ENCODE peak calls at places on chromosomes 12 and 14, in five cellular contexts. One of them, this sample, is unnamed.

GRCh38 chr12:103884316-103884715 is 43.3 kb upstream of the NT5DC3 start:
- DNase-seq in WTC11: no peak
- DNase-seq in C1 segment of cervical spinal cord: no peak
- DNase-seq in activated CD8-positive, alpha-beta memory T cell treated with anti-CD3 and anti-CD28 coated beads for 1 hour: no peak
- DNase-seq in mesenteric fat pad: no peak
- DNase-seq in this sample: peak; percentile 36

GRCh38 chr14:96997996-96998395 is 200.8 kb downstream of the VRK1 start:
- DNase-seq in mesenteric fat pad: no peak
- DNase-seq in activated CD8-positive, alpha-beta memory T cell treated with anti-CD3 and anti-CD28 coated beads for 1 hour: no peak
- DNase-seq in C1 segment of cervical spinal cord: no peak
- DNase-seq in WTC11: no peak
- DNase-seq in this sample: no peak

GRCh38 chr14:101123639-101124525 is 220.4 kb upstream of the RTL1 start:
- DNase-seq in WTC11: no peak
- DNase-seq in activated CD8-positive, alpha-beta memory T cell treated with anti-CD3 and anti-CD28 coated beads for 1 hour: no peak
- DNase-seq in mesenteric fat pad: no peak
- DNase-seq in C1 segment of cervical spinal cord: no peak
- DNase-seq in this sample: no peak

GRCh38 chr14:24411468-24412454 is 13.0 kb downstream of the NYNRIN start:
- DNase-seq in mesenteric fat pad: no peak
- DNase-seq in C1 segment of cervical spinal cord: no peak
- DNase-seq in activated CD8-positive, alpha-beta memory T cell treated with anti-CD3 and anti-CD28 coated beads for 1 hour: no peak
- DNase-seq in WTC11: peak; percentile 56
- DNase-seq in this sample: no peak

GRCh38 chr14:85617799-85618198 is 87.9 kb downstream of the FLRT2 start:
- DNase-seq in mesenteric fat pad: no peak
- DNase-seq in C1 segment of cervical spinal cord: no peak
- DNase-seq in activated CD8-positive, alpha-beta memory T cell treated with anti-CD3 and anti-CD28 coated beads for 1 hour: no peak
- DNase-seq in WTC11: no peak
- DNase-seq in this sample: no peak

GRCh38 chr14:64654072-64654899 is 49.9 kb upstream of the PLEKHG3 start:
- DNase-seq in activated CD8-positive, alpha-beta memory T cell treated with anti-CD3 and anti-CD28 coated beads for 1 hour: no peak
- DNase-seq in WTC11: no peak
- DNase-seq in C1 segment of cervical spinal cord: no peak
- DNase-seq in mesenteric fat pad: no peak
- DNase-seq in this sample: no peak

GRCh38 chr12:49979061-49979586 is 6.4 kb downstream of the AQP6 start:
- DNase-seq in C1 segment of cervical spinal cord: no peak
- DNase-seq in mesenteric fat pad: no peak
- DNase-seq in activated CD8-positive, alpha-beta memory T cell treated with anti-CD3 and anti-CD28 coated beads for 1 hour: no peak
- DNase-seq in WTC11: no peak
- DNase-seq in this sample: no peak

GRCh38 chr14:95250936-95251335 is 68.8 kb downstream of the CLMN start:
- DNase-seq in WTC11: no peak
- DNase-seq in activated CD8-positive, alpha-beta memory T cell treated with anti-CD3 and anti-CD28 coated beads for 1 hour: no peak
- DNase-seq in C1 segment of cervical spinal cord: no peak
- DNase-seq in mesenteric fat pad: peak; percentile 30
- DNase-seq in this sample: no peak

GRCh38 chr14:99749763-99750715 is 43.2 kb upstream of the EML1 start:
- DNase-seq in activated CD8-positive, alpha-beta memory T cell treated with anti-CD3 and anti-CD28 coated beads for 1 hour: no peak
- DNase-seq in C1 segment of cervical spinal cord: no peak
- DNase-seq in WTC11: no peak
- DNase-seq in mesenteric fat pad: no peak
- DNase-seq in this sample: no peak

GRCh38 chr12:132285991-132286681 is 43.3 kb downstream of the GALNT9 start:
- DNase-seq in activated CD8-positive, alpha-beta memory T cell treated with anti-CD3 and anti-CD28 coated beads for 1 hour: no peak
- DNase-seq in WTC11: no peak
- DNase-seq in C1 segment of cervical spinal cord: no peak
- DNase-seq in mesenteric fat pad: no peak
- DNase-seq in this sample: no peak

GRCh38 chr12:45458238-45458637 is 242.3 kb downstream of the ANO6 start:
- DNase-seq in C1 segment of cervical spinal cord: no peak
- DNase-seq in activated CD8-positive, alpha-beta memory T cell treated with anti-CD3 and anti-CD28 coated beads for 1 hour: no peak
- DNase-seq in WTC11: no peak
- DNase-seq in mesenteric fat pad: no peak
- DNase-seq in this sample: no peak

GRCh38 chr12:10497602-10498001 is 8.1 kb upstream of the EIF2S3B start:
- DNase-seq in C1 segment of cervical spinal cord: no peak
- DNase-seq in activated CD8-positive, alpha-beta memory T cell treated with anti-CD3 and anti-CD28 coated beads for 1 hour: peak; percentile 61
- DNase-seq in mesenteric fat pad: no peak
- DNase-seq in WTC11: no peak
- DNase-seq in this sample: no peak

GRCh38 chr14:77761205-77761931 is 412 bp upstream of the SNW1 start:
- DNase-seq in mesenteric fat pad: no peak
- DNase-seq in WTC11: peak; percentile 36
- DNase-seq in activated CD8-positive, alpha-beta memory T cell treated with anti-CD3 and anti-CD28 coated beads for 1 hour: no peak
- DNase-seq in C1 segment of cervical spinal cord: no peak
- DNase-seq in this sample: no peak

GRCh38 chr12:53258541-53259539 is 9.3 kb upstream of the ESPL1 start:
- DNase-seq in mesenteric fat pad: no peak
- DNase-seq in activated CD8-positive, alpha-beta memory T cell treated with anti-CD3 and anti-CD28 coated beads for 1 hour: no peak
- DNase-seq in WTC11: no peak
- DNase-seq in C1 segment of cervical spinal cord: no peak
- DNase-seq in this sample: no peak

GRCh38 chr12:80201908-80202307 is 102.6 kb downstream of the OTOGL start:
- DNase-seq in mesenteric fat pad: no peak
- DNase-seq in WTC11: no peak
- DNase-seq in activated CD8-positive, alpha-beta memory T cell treated with anti-CD3 and anti-CD28 coated beads for 1 hour: no peak
- DNase-seq in C1 segment of cervical spinal cord: no peak
- DNase-seq in this sample: no peak

GRCh38 chr12:56979628-56980027 is 22.2 kb upstream of the RDH16 start:
- DNase-seq in activated CD8-positive, alpha-beta memory T cell treated with anti-CD3 and anti-CD28 coated beads for 1 hour: no peak
- DNase-seq in C1 segment of cervical spinal cord: no peak
- DNase-seq in mesenteric fat pad: no peak
- DNase-seq in WTC11: no peak
- DNase-seq in this sample: no peak

GRCh38 chr12:30110970-30111586 is 327.3 kb upstream of the TMTC1 start:
- DNase-seq in C1 segment of cervical spinal cord: no peak
- DNase-seq in WTC11: no peak
- DNase-seq in activated CD8-positive, alpha-beta memory T cell treated with anti-CD3 and anti-CD28 coated beads for 1 hour: no peak
- DNase-seq in mesenteric fat pad: no peak
- DNase-seq in this sample: no peak

GRCh38 chr12:726281-727140 is 25.9 kb upstream of the WNK1 start:
- DNase-seq in mesenteric fat pad: no peak
- DNase-seq in activated CD8-positive, alpha-beta memory T cell treated with anti-CD3 and anti-CD28 coated beads for 1 hour: no peak
- DNase-seq in C1 segment of cervical spinal cord: no peak
- DNase-seq in WTC11: no peak
- DNase-seq in this sample: no peak

GRCh38 chr12:51269174-51270066 is 795 bp downstream of the SMAGP start:
- DNase-seq in C1 segment of cervical spinal cord: no peak
- DNase-seq in mesenteric fat pad: no peak
- DNase-seq in WTC11: peak; percentile 84
- DNase-seq in activated CD8-positive, alpha-beta memory T cell treated with anti-CD3 and anti-CD28 coated beads for 1 hour: peak; percentile 24
- DNase-seq in this sample: peak; percentile 67

GRCh38 chr12:121095544-121096198 is 37.0 kb upstream of the P2RX7 start:
- DNase-seq in activated CD8-positive, alpha-beta memory T cell treated with anti-CD3 and anti-CD28 coated beads for 1 hour: no peak
- DNase-seq in WTC11: peak; percentile 83
- DNase-seq in C1 segment of cervical spinal cord: peak; percentile 24
- DNase-seq in mesenteric fat pad: peak; percentile 94
- DNase-seq in this sample: peak; percentile 60

GRCh38 chr14:100850841-100851585 is 25.1 kb downstream of the MEG3 start:
- DNase-seq in WTC11: peak; percentile 86
- DNase-seq in activated CD8-positive, alpha-beta memory T cell treated with anti-CD3 and anti-CD28 coated beads for 1 hour: peak; percentile 35
- DNase-seq in mesenteric fat pad: no peak
- DNase-seq in C1 segment of cervical spinal cord: no peak
- DNase-seq in this sample: peak; percentile 76

GRCh38 chr12:46944771-46945170 is 119.0 kb upstream of the SLC38A4 start:
- DNase-seq in C1 segment of cervical spinal cord: no peak
- DNase-seq in mesenteric fat pad: no peak
- DNase-seq in WTC11: no peak
- DNase-seq in activated CD8-positive, alpha-beta memory T cell treated with anti-CD3 and anti-CD28 coated beads for 1 hour: no peak
- DNase-seq in this sample: no peak

GRCh38 chr12:16344269-16344668 is 3.2 kb upstream of the MGST1 start:
- DNase-seq in activated CD8-positive, alpha-beta memory T cell treated with anti-CD3 and anti-CD28 coated beads for 1 hour: no peak
- DNase-seq in WTC11: no peak
- DNase-seq in C1 segment of cervical spinal cord: no peak
- DNase-seq in mesenteric fat pad: no peak
- DNase-seq in this sample: no peak

GRCh38 chr12:12734054-12734453 is 16.9 kb downstream of the CDKN1B start:
- DNase-seq in activated CD8-positive, alpha-beta memory T cell treated with anti-CD3 and anti-CD28 coated beads for 1 hour: no peak
- DNase-seq in C1 segment of cervical spinal cord: no peak
- DNase-seq in mesenteric fat pad: no peak
- DNase-seq in WTC11: no peak
- DNase-seq in this sample: no peak

GRCh38 chr14:75794615-75795038 is 133.6 kb downstream of the TTLL5 start:
- DNase-seq in mesenteric fat pad: no peak
- DNase-seq in C1 segment of cervical spinal cord: no peak
- DNase-seq in WTC11: no peak
- DNase-seq in activated CD8-positive, alpha-beta memory T cell treated with anti-CD3 and anti-CD28 coated beads for 1 hour: no peak
- DNase-seq in this sample: no peak

GRCh38 chr14:104938960-104939359 is 14.3 kb downstream of the PLD4 start:
- DNase-seq in C1 segment of cervical spinal cord: no peak
- DNase-seq in mesenteric fat pad: peak; percentile 51
- DNase-seq in WTC11: no peak
- DNase-seq in activated CD8-positive, alpha-beta memory T cell treated with anti-CD3 and anti-CD28 coated beads for 1 hour: no peak
- DNase-seq in this sample: no peak

GRCh38 chr12:64825143-64826011 is 930 bp downstream of the TBC1D30 start:
- DNase-seq in C1 segment of cervical spinal cord: peak; percentile 1
- DNase-seq in WTC11: peak; percentile 25
- DNase-seq in activated CD8-positive, alpha-beta memory T cell treated with anti-CD3 and anti-CD28 coated beads for 1 hour: no peak
- DNase-seq in mesenteric fat pad: no peak
- DNase-seq in this sample: no peak

GRCh38 chr14:97626088-97626487 is 828.9 kb downstream of the VRK1 start:
- DNase-seq in mesenteric fat pad: no peak
- DNase-seq in C1 segment of cervical spinal cord: no peak
- DNase-seq in WTC11: no peak
- DNase-seq in activated CD8-positive, alpha-beta memory T cell treated with anti-CD3 and anti-CD28 coated beads for 1 hour: no peak
- DNase-seq in this sample: no peak

GRCh38 chr12:132185698-132186097 is 41.4 kb downstream of the NOC4L start:
- DNase-seq in C1 segment of cervical spinal cord: no peak
- DNase-seq in WTC11: no peak
- DNase-seq in activated CD8-positive, alpha-beta memory T cell treated with anti-CD3 and anti-CD28 coated beads for 1 hour: no peak
- DNase-seq in mesenteric fat pad: no peak
- DNase-seq in this sample: peak; percentile 89

GRCh38 chr14:93747102-93747501 is 41.2 kb downstream of the PRIMA1 start:
- DNase-seq in mesenteric fat pad: no peak
- DNase-seq in activated CD8-positive, alpha-beta memory T cell treated with anti-CD3 and anti-CD28 coated beads for 1 hour: no peak
- DNase-seq in WTC11: no peak
- DNase-seq in C1 segment of cervical spinal cord: peak; percentile 36
- DNase-seq in this sample: no peak

GRCh38 chr12:22729898-22730443 is 105.0 kb downstream of the ETNK1 start:
- DNase-seq in WTC11: no peak
- DNase-seq in C1 segment of cervical spinal cord: no peak
- DNase-seq in mesenteric fat pad: no peak
- DNase-seq in activated CD8-positive, alpha-beta memory T cell treated with anti-CD3 and anti-CD28 coated beads for 1 hour: no peak
- DNase-seq in this sample: no peak

GRCh38 chr12:119444462-119445044 is 110.0 kb downstream of the CCDC60 start:
- DNase-seq in C1 segment of cervical spinal cord: no peak
- DNase-seq in mesenteric fat pad: no peak
- DNase-seq in activated CD8-positive, alpha-beta memory T cell treated with anti-CD3 and anti-CD28 coated beads for 1 hour: no peak
- DNase-seq in WTC11: peak; percentile 79
- DNase-seq in this sample: peak; percentile 18

GRCh38 chr12:49662998-49663843 is 39.9 kb downstream of the PRPF40B start:
- DNase-seq in mesenteric fat pad: peak; percentile 88
- DNase-seq in WTC11: peak; percentile 40
- DNase-seq in activated CD8-positive, alpha-beta memory T cell treated with anti-CD3 and anti-CD28 coated beads for 1 hour: peak; percentile 53
- DNase-seq in C1 segment of cervical spinal cord: peak; percentile 13
- DNase-seq in this sample: peak; percentile 82